ENCODE peak calls at places on chromosomes 1 and 21, in five cellular contexts. I, C, H, J and S are unnamed samples.

GRCh38 chr1:8244304-8244703 is 73.6 kb upstream of the SLC45A1 start:
- DNase-seq in C (no peak), J (no peak), H (no peak), I (no peak), S (no peak)

GRCh38 chr1:42807056-42807668 is 9.8 kb upstream of the ERMAP start:
- DNase-seq in J (no peak), H (no peak), C (no peak), I (no peak), S (no peak)

GRCh38 chr1:244010191-244010590 is 40.9 kb upstream of the ZBTB18 start:
- DNase-seq in C (peak), I (no peak), J (no peak), H (peak), S (no peak)

GRCh38 chr1:78092686-78093085 is 46.9 kb downstream of the GIPC2 start:
- DNase-seq in J (no peak), H (no peak), C (no peak), I (no peak), S (no peak)

GRCh38 chr1:2935184-2935583 is 86.1 kb upstream of the ACTRT2 start:
- DNase-seq in H (no peak), J (no peak), I (no peak), C (no peak), S (no peak)

GRCh38 chr1:62437273-62437945 is 560 bp downstream of the USP1 start:
- DNase-seq in J (peak), I (peak), H (peak), C (peak), S (peak)

GRCh38 chr1:19477284-19478240 is 7.8 kb downstream of the CAPZB start:
- DNase-seq in I (peak), C (no peak), J (no peak), H (no peak), S (no peak)

GRCh38 chr1:223683586-223684487 is 18.3 kb upstream of the CAPN8 start:
- DNase-seq in I (peak), H (peak), J (peak), C (peak), S (peak)

GRCh38 chr21:36429672-36430546 is 44.7 kb downstream of the CHAF1B start:
- DNase-seq in H (peak), J (peak), C (peak), I (peak), S (no peak)

GRCh38 chr1:203828002-203828401 is 32.6 kb downstream of the ZBED6 start:
- DNase-seq in J (no peak), C (no peak), I (no peak), H (no peak), S (no peak)

GRCh38 chr1:26994772-26995625 is 1.5 kb downstream of the TRNP1 start:
- DNase-seq in J (peak), C (peak), H (no peak), I (no peak), S (peak)

GRCh38 chr1:33390550-33390949 is 40.3 kb downstream of the PHC2 start:
- DNase-seq in I (no peak), J (peak), H (no peak), C (no peak), S (no peak)

GRCh38 chr1:226653311-226653921 is 85.7 kb downstream of the ITPKB start:
- DNase-seq in J (no peak), C (no peak), H (no peak), I (peak), S (no peak)

GRCh38 chr1:113146242-113147072 is 73.5 kb downstream of the LRIG2 start:
- DNase-seq in C (no peak), I (no peak), H (no peak), J (peak), S (no peak)

GRCh38 chr21:35127851-35128250 is 78.7 kb upstream of the RUNX1 start:
- DNase-seq in I (no peak), C (no peak), H (no peak), J (peak), S (no peak)

GRCh38 chr1:185245466-185245865 is 71.6 kb downstream of the IVNS1ABP start:
- DNase-seq in J (no peak), H (no peak), C (no peak), I (no peak), S (no peak)

GRCh38 chr1:69755647-69756046 is 187.9 kb downstream of the LRRC7 start:
- DNase-seq in I (no peak), H (no peak), J (no peak), C (no peak), S (no peak)

GRCh38 chr1:94539496-94539895 is 2.1 kb downstream of the F3 start:
- DNase-seq in I (no peak), J (peak), H (no peak), C (no peak), S (no peak)

GRCh38 chr1:92484472-92485373 is 2.0 kb downstream of the GFI1 start:
- DNase-seq in J (no peak), I (peak), H (peak), C (no peak), S (no peak)

GRCh38 chr1:245542365-245542764 is 387.6 kb downstream of the KIF26B start:
- DNase-seq in C (no peak), H (no peak), I (no peak), J (no peak), S (no peak)

GRCh38 chr1:175208773-175209492 is 16.4 kb upstream of the KIAA0040 start:
- DNase-seq in I (peak), H (no peak), J (no peak), C (no peak), S (no peak)

GRCh38 chr21:42850866-42851391 is 28.4 kb downstream of the WDR4 start:
- DNase-seq in C (no peak), H (peak), J (peak), I (no peak), S (no peak)

GRCh38 chr21:39034590-39035536 is 148.4 kb downstream of the PSMG1 start:
- DNase-seq in J (no peak), I (no peak), C (no peak), H (no peak), S (no peak)

GRCh38 chr1:207993477-207994445 is 82.8 kb upstream of the CD34 start:
- DNase-seq in I (no peak), C (peak), J (peak), H (peak), S (no peak)

GRCh38 chr1:197222025-197222685 is 45.9 kb upstream of the CRB1 start:
- DNase-seq in J (no peak), I (no peak), H (no peak), C (peak), S (no peak)

GRCh38 chr1:206691604-206692003 is 6.9 kb downstream of the MAPKAPK2 start:
- DNase-seq in C (no peak), J (no peak), H (no peak), I (no peak), S (no peak)

GRCh38 chr1:5878938-5879337 is 113.3 kb downstream of the NPHP4 start:
- DNase-seq in H (no peak), J (no peak), C (no peak), I (no peak), S (no peak)

GRCh38 chr1:109765483-109765815 is 1.7 kb upstream of the EPS8L3 start:
- DNase-seq in H (no peak), J (no peak), I (no peak), C (no peak), S (no peak)

GRCh38 chr1:112058815-112059450 is 69.5 kb upstream of the KCND3 start:
- DNase-seq in H (peak), C (peak), I (no peak), J (no peak), S (no peak)

GRCh38 chr1:166166701-166167394 is at the start of gene FAM78B:
- DNase-seq in H (peak), I (no peak), J (peak), C (peak), S (peak)

GRCh38 chr1:89701746-89702241 is 68.9 kb downstream of the LRRC8C start:
- DNase-seq in C (no peak), H (no peak), J (no peak), I (no peak), S (no peak)

GRCh38 chr21:41653243-41653943 is 113.5 kb downstream of the RIPK4 start:
- DNase-seq in J (no peak), C (no peak), H (no peak), I (no peak), S (no peak)

GRCh38 chr1:205276334-205277065 is 45.0 kb downstream of the NUAK2 start:
- DNase-seq in J (no peak), C (no peak), I (no peak), H (no peak), S (no peak)

GRCh38 chr1:42934541-42935312 is 23.9 kb downstream of the SLC2A1 start:
- DNase-seq in C (peak), J (no peak), H (no peak), I (no peak), S (no peak)

GRCh38 chr1:56416385-56416972 is 162.9 kb downstream of the PLPP3 start:
- DNase-seq in C (peak), H (no peak), J (no peak), I (no peak), S (no peak)